ENCODE peak calls at places on chromosome 20, in seven cellular contexts. One of them, this sample, is unnamed.

GRCh38 chr20:63768591-63769515 is 29.3 kb downstream of the SLC2A4RG start:
- DNase-seq in uterus: no peak
- DNase-seq in A549: no peak
- DNase-seq in Peyer's patch: no peak
- DNase-seq in spleen: no peak
- DNase-seq in upper lobe of left lung: no peak
- DNase-seq in suprapubic skin: no peak
- DNase-seq in this sample: no peak

GRCh38 chr20:61297981-61298380 is 45.9 kb downstream of the CDH4 start:
- DNase-seq in Peyer's patch: no peak
- DNase-seq in suprapubic skin: no peak
- DNase-seq in upper lobe of left lung: peak; percentile 50
- DNase-seq in uterus: no peak
- DNase-seq in spleen: peak; percentile 52
- DNase-seq in A549: no peak
- DNase-seq in this sample: no peak

GRCh38 chr20:10783660-10784336 is 110.0 kb upstream of the JAG1 start:
- DNase-seq in suprapubic skin: no peak
- DNase-seq in uterus: no peak
- DNase-seq in upper lobe of left lung: no peak
- DNase-seq in spleen: no peak
- DNase-seq in A549: no peak
- DNase-seq in Peyer's patch: no peak
- DNase-seq in this sample: peak; percentile 38

GRCh38 chr20:46209930-46210671 is 92.0 kb downstream of the CD40 start:
- DNase-seq in uterus: no peak
- DNase-seq in Peyer's patch: no peak
- DNase-seq in suprapubic skin: no peak
- DNase-seq in spleen: no peak
- DNase-seq in A549: no peak
- DNase-seq in upper lobe of left lung: no peak
- DNase-seq in this sample: no peak

GRCh38 chr20:9068232-9068781 is 580 bp upstream of the PLCB4 start:
- DNase-seq in A549: peak; percentile 75
- DNase-seq in uterus: no peak
- DNase-seq in Peyer's patch: peak; percentile 54
- DNase-seq in upper lobe of left lung: peak; percentile 84
- DNase-seq in suprapubic skin: no peak
- DNase-seq in spleen: peak; percentile 69
- DNase-seq in this sample: peak; percentile 46

GRCh38 chr20:64217539-64217938 is 38.0 kb upstream of the PCMTD2 start:
- DNase-seq in A549: no peak
- DNase-seq in Peyer's patch: no peak
- DNase-seq in uterus: no peak
- DNase-seq in upper lobe of left lung: no peak
- DNase-seq in spleen: no peak
- DNase-seq in suprapubic skin: no peak
- DNase-seq in this sample: no peak

GRCh38 chr20:36573798-36574277 is 441 bp downstream of the TGIF2 start:
- DNase-seq in uterus: no peak
- DNase-seq in A549: no peak
- DNase-seq in suprapubic skin: peak; percentile 80
- DNase-seq in Peyer's patch: peak; percentile 57
- DNase-seq in upper lobe of left lung: peak; percentile 91
- DNase-seq in spleen: peak; percentile 91
- DNase-seq in this sample: peak; percentile 32

GRCh38 chr20:25306991-25307903 is 59.4 kb downstream of the PYGB start:
- DNase-seq in upper lobe of left lung: no peak
- DNase-seq in uterus: no peak
- DNase-seq in suprapubic skin: no peak
- DNase-seq in Peyer's patch: no peak
- DNase-seq in A549: no peak
- DNase-seq in spleen: peak; percentile 64
- DNase-seq in this sample: no peak

GRCh38 chr20:32672982-32673727 is 586 bp downstream of the C20orf203 start:
- DNase-seq in uterus: no peak
- DNase-seq in Peyer's patch: no peak
- DNase-seq in A549: no peak
- DNase-seq in suprapubic skin: no peak
- DNase-seq in upper lobe of left lung: peak; percentile 69
- DNase-seq in spleen: peak; percentile 87
- DNase-seq in this sample: no peak

GRCh38 chr20:45779011-45779915 is 12.4 kb downstream of the WFDC3 start:
- DNase-seq in upper lobe of left lung: peak; percentile 87
- DNase-seq in Peyer's patch: peak; percentile 63
- DNase-seq in A549: peak; percentile 87
- DNase-seq in uterus: peak; percentile 97
- DNase-seq in spleen: no peak
- DNase-seq in suprapubic skin: peak; percentile 94
- DNase-seq in this sample: peak; percentile 89

GRCh38 chr20:12847862-12848261 is 160.9 kb upstream of the SPTLC3 start:
- DNase-seq in Peyer's patch: no peak
- DNase-seq in suprapubic skin: no peak
- DNase-seq in upper lobe of left lung: no peak
- DNase-seq in spleen: no peak
- DNase-seq in uterus: no peak
- DNase-seq in A549: no peak
- DNase-seq in this sample: no peak

GRCh38 chr20:63772781-63773520 is 33.4 kb downstream of the SLC2A4RG start:
- DNase-seq in Peyer's patch: no peak
- DNase-seq in uterus: no peak
- DNase-seq in spleen: peak; percentile 90
- DNase-seq in suprapubic skin: no peak
- DNase-seq in A549: no peak
- DNase-seq in upper lobe of left lung: no peak
- DNase-seq in this sample: no peak

GRCh38 chr20:33323236-33323635 is 40.2 kb downstream of the BPIFB1 start:
- DNase-seq in spleen: no peak
- DNase-seq in upper lobe of left lung: no peak
- DNase-seq in suprapubic skin: no peak
- DNase-seq in uterus: no peak
- DNase-seq in A549: no peak
- DNase-seq in Peyer's patch: no peak
- DNase-seq in this sample: no peak

GRCh38 chr20:39661833-39662232 is 699.7 kb downstream of the DHX35 start:
- DNase-seq in uterus: no peak
- DNase-seq in A549: no peak
- DNase-seq in upper lobe of left lung: no peak
- DNase-seq in Peyer's patch: no peak
- DNase-seq in spleen: no peak
- DNase-seq in suprapubic skin: no peak
- DNase-seq in this sample: no peak

GRCh38 chr20:63915471-63915870 is 20.5 kb downstream of the DNAJC5 start:
- DNase-seq in A549: no peak
- DNase-seq in spleen: no peak
- DNase-seq in Peyer's patch: no peak
- DNase-seq in suprapubic skin: no peak
- DNase-seq in uterus: no peak
- DNase-seq in upper lobe of left lung: no peak
- DNase-seq in this sample: peak; percentile 83

GRCh38 chr20:7346562-7346961 is 579.1 kb downstream of the BMP2 start:
- DNase-seq in spleen: no peak
- DNase-seq in upper lobe of left lung: no peak
- DNase-seq in Peyer's patch: no peak
- DNase-seq in A549: no peak
- DNase-seq in uterus: no peak
- DNase-seq in suprapubic skin: no peak
- DNase-seq in this sample: no peak

DNA sequence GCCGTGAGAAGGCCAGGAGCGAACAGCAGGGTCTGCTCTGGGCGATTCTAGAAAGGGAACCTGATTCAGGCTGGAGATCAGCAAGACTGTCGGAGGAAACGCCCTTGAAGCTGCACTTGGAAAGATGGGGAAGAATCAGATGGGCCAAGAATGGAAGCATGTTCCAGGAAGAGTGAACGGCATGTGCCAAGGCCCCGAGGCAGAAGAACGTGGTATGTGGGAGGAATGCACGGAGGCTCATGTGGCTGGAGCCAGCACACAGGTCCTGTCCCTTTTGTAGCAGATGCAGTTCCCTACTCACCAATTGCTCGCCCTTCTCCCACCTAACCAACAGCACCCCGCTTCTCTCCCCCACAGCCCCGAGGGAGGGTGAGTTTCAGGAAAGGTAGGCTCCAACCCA is 180.6 kb downstream of the TFAP2C start:
- DNase-seq in spleen: no peak
- DNase-seq in A549: no peak
- DNase-seq in upper lobe of left lung: no peak
- DNase-seq in suprapubic skin: no peak
- DNase-seq in Peyer's patch: no peak
- DNase-seq in uterus: no peak
- DNase-seq in this sample: no peak
- H3K4me3 ChIP-seq in spleen: no peak overlapping the region
- H3K4me3 ChIP-seq in A549: no peak overlapping the region
- H3K4me3 ChIP-seq in upper lobe of left lung: no peak overlapping the region
- H3K4me3 ChIP-seq in suprapubic skin: no peak overlapping the region
- H3K4me3 ChIP-seq in Peyer's patch: no peak overlapping the region
- H3K4me3 ChIP-seq in uterus: no peak overlapping the region
- H3K4me3 ChIP-seq in this sample: no peak overlapping the region

GRCh38 chr20:38143646-38144554 is 21.2 kb downstream of the TGM2 start:
- DNase-seq in spleen: no peak
- DNase-seq in upper lobe of left lung: no peak
- DNase-seq in Peyer's patch: peak; percentile 82
- DNase-seq in suprapubic skin: no peak
- DNase-seq in A549: peak; percentile 63
- DNase-seq in uterus: peak; percentile 62
- DNase-seq in this sample: peak; percentile 60
- TF ChIP-seq POLR2A in spleen: no peak
- TF ChIP-seq POLR2A in upper lobe of left lung: no peak
- TF ChIP-seq POLR2A in Peyer's patch: peak; percentile 54
- TF ChIP-seq POLR2A in suprapubic skin: no peak
- TF ChIP-seq POLR2A in A549: no peak
- TF ChIP-seq POLR2A in uterus: no peak
- TF ChIP-seq POLR2A in this sample: peak; percentile 29

GRCh38 chr20:19756756-19757486 is 1.1 kb upstream of the RIN2 start:
- DNase-seq in spleen: no peak
- DNase-seq in upper lobe of left lung: no peak
- DNase-seq in A549: no peak
- DNase-seq in uterus: no peak
- DNase-seq in Peyer's patch: no peak
- DNase-seq in suprapubic skin: peak; percentile 18
- DNase-seq in this sample: peak; percentile 28

GRCh38 chr20:19758888-19759331 is 852 bp downstream of the RIN2 start:
- DNase-seq in spleen: no peak
- DNase-seq in uterus: peak; percentile 55
- DNase-seq in upper lobe of left lung: peak; percentile 92
- DNase-seq in A549: peak; percentile 55
- DNase-seq in Peyer's patch: peak; percentile 81
- DNase-seq in suprapubic skin: peak; percentile 85
- DNase-seq in this sample: peak; percentile 54

GRCh38 chr20:19760371-19760721 is 2.3 kb downstream of the RIN2 start:
- DNase-seq in A549: no peak
- DNase-seq in spleen: no peak
- DNase-seq in suprapubic skin: no peak
- DNase-seq in uterus: no peak
- DNase-seq in Peyer's patch: no peak
- DNase-seq in upper lobe of left lung: no peak
- DNase-seq in this sample: no peak

GRCh38 chr20:19757487-19757972 is 528 bp upstream of the RIN2 start:
- DNase-seq in upper lobe of left lung: peak; percentile 95
- DNase-seq in Peyer's patch: peak; percentile 84
- DNase-seq in spleen: peak; percentile 88
- DNase-seq in suprapubic skin: peak; percentile 89
- DNase-seq in A549: peak; percentile 71
- DNase-seq in uterus: peak; percentile 87
- DNase-seq in this sample: peak; percentile 84

GRCh38 chr20:19757973-19758887 is at the start of gene RIN2:
- DNase-seq in uterus: peak; percentile 90
- DNase-seq in spleen: peak; percentile 85
- DNase-seq in A549: peak; percentile 98
- DNase-seq in upper lobe of left lung: peak; percentile 93
- DNase-seq in Peyer's patch: peak; percentile 92
- DNase-seq in suprapubic skin: peak; percentile 93
- DNase-seq in this sample: peak; percentile 93
- H3K4me3 ChIP-seq in uterus: peak within 1 kb of the TSS; percentile 82
- H3K4me3 ChIP-seq in spleen: peak within 1 kb of the TSS; percentile 83
- H3K4me3 ChIP-seq in A549: peak within 1 kb of the TSS; percentile 72
- H3K4me3 ChIP-seq in upper lobe of left lung: peak within 1 kb of the TSS; percentile 77
- H3K4me3 ChIP-seq in Peyer's patch: peak within 1 kb of the TSS; percentile 52
- H3K4me3 ChIP-seq in suprapubic skin: peak within 1 kb of the TSS; percentile 65
- H3K4me3 ChIP-seq in this sample: peak within 1 kb of the TSS; percentile 80

GRCh38 chr20:51577432-51578144 is 35.1 kb upstream of the NFATC2 start:
- DNase-seq in uterus: no peak
- DNase-seq in suprapubic skin: no peak
- DNase-seq in A549: no peak
- DNase-seq in upper lobe of left lung: no peak
- DNase-seq in Peyer's patch: no peak
- DNase-seq in spleen: no peak
- DNase-seq in this sample: no peak

GRCh38 chr20:51573576-51574243 is 31.2 kb upstream of the NFATC2 start:
- DNase-seq in upper lobe of left lung: no peak
- DNase-seq in uterus: no peak
- DNase-seq in spleen: no peak
- DNase-seq in suprapubic skin: no peak
- DNase-seq in A549: no peak
- DNase-seq in Peyer's patch: no peak
- DNase-seq in this sample: no peak

GRCh38 chr20:51575486-51575885 is 33.0 kb upstream of the NFATC2 start:
- DNase-seq in spleen: no peak
- DNase-seq in Peyer's patch: no peak
- DNase-seq in upper lobe of left lung: no peak
- DNase-seq in suprapubic skin: no peak
- DNase-seq in A549: no peak
- DNase-seq in uterus: no peak
- DNase-seq in this sample: no peak

GRCh38 chr20:51571470-51571794 is 28.9 kb upstream of the NFATC2 start:
- DNase-seq in A549: no peak
- DNase-seq in uterus: no peak
- DNase-seq in spleen: no peak
- DNase-seq in Peyer's patch: no peak
- DNase-seq in upper lobe of left lung: no peak
- DNase-seq in suprapubic skin: no peak
- DNase-seq in this sample: no peak

DNA sequence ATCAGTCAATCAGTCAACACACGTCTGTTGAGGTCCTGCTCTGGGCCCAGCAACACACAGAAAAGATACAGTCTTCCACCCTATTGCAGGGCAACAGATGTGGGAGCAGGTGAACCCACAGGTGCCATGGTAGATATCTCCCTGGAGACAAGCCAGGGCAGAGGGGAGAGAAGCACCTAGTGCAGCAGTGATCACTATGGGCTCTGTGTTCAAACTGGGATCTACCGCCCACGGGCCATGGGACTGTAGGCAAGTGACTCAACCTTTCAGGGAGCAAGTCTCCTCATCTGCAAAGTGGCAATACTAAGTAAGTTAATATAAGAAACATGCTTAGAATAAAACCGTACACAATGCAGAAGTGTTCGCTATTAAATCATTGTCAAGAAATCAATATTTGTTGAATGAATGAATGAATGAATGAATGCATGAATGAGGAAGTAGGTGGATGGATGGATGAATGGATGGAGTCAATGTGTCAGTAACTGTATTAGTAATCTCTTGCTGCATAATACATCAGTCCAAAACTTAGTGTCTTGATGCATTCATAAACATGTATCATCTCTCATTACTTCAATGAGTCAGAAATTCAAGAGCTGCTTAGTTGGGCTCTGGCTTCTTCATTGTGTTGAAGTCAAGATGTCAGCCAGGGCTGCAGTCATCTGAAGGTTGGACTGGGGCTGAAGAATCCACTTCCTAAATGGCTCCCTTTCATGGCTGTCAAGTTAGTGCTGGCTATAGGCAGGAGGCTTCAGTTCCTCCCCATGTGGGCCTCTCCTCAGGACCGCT is 31.9 kb upstream of the NFATC2 start:
- DNase-seq in spleen: no peak
- DNase-seq in upper lobe of left lung: no peak
- DNase-seq in uterus: no peak
- DNase-seq in suprapubic skin: no peak
- DNase-seq in A549: no peak
- DNase-seq in Peyer's patch: no peak
- DNase-seq in this sample: no peak
- TF ChIP-seq POLR2A in spleen: no peak
- TF ChIP-seq POLR2A in upper lobe of left lung: no peak
- TF ChIP-seq POLR2A in uterus: no peak
- TF ChIP-seq POLR2A in suprapubic skin: no peak
- TF ChIP-seq POLR2A in A549: no peak
- TF ChIP-seq POLR2A in Peyer's patch: no peak
- TF ChIP-seq POLR2A in this sample: no peak